ENCODE peak calls at places on chromosome 18, in four cellular contexts. J, S, E and A are unnamed samples.

GRCh38 chr18:44182363-44182762 is 498.3 kb upstream of the SETBP1 start:
- DNase-seq in J (peak), S (no peak), E (no peak), A (no peak)

GRCh38 chr18:80192653-80193385 is 54.5 kb downstream of the PARD6G start:
- DNase-seq in J (no peak), S (no peak), E (no peak), A (no peak)

GRCh38 chr18:25349131-25349925 is 2.6 kb downstream of the ZNF521 start:
- DNase-seq in J (no peak), S (no peak), E (peak), A (no peak)

GRCh38 chr18:32389868-32390267 is 80.8 kb downstream of the GAREM1 start:
- DNase-seq in J (no peak), S (no peak), E (no peak), A (peak)

GRCh38 chr18:67731853-67732252 is 215.3 kb upstream of the DSEL start:
- DNase-seq in J (no peak), S (no peak), E (peak), A (no peak)

GRCh38 chr18:421236-422155 is 79.0 kb downstream of the COLEC12 start:
- DNase-seq in J (no peak), S (no peak), E (peak), A (peak)

GRCh38 chr18:79644666-79645057 is 34.9 kb upstream of the CTDP1 start:
- DNase-seq in J (no peak), S (no peak), E (peak), A (no peak)

GRCh38 chr18:23908827-23909226 is 105.7 kb upstream of the TTC39C start:
- DNase-seq in J (no peak), S (no peak), E (no peak), A (no peak)

GRCh38 chr18:76977108-76977621 is 154.8 kb downstream of the ZNF236 start:
- DNase-seq in J (no peak), S (no peak), E (no peak), A (no peak)

GRCh38 chr18:78975699-78976098 is 3.9 kb upstream of the SALL3 start:
- DNase-seq in J (no peak), S (no peak), E (no peak), A (no peak)

GRCh38 chr18:14959550-14959949 is 211.6 kb downstream of the ANKRD30B start:
- DNase-seq in J (no peak), S (no peak), E (no peak), A (no peak)

GRCh38 chr18:35588122-35588521 is 6.6 kb downstream of the GALNT1 start:
- DNase-seq in J (no peak), S (no peak), E (no peak), A (no peak)

GRCh38 chr18:35590935-35591334 is 9.4 kb downstream of the GALNT1 start:
- DNase-seq in J (no peak), S (no peak), E (peak), A (no peak)

GRCh38 chr18:35592298-35592697 is 10.8 kb downstream of the GALNT1 start:
- DNase-seq in J (no peak), S (no peak), E (no peak), A (no peak)

GRCh38 chr18:35585608-35586007 is 4.1 kb downstream of the GALNT1 start:
- DNase-seq in J (no peak), S (no peak), E (no peak), A (no peak)

DNA sequence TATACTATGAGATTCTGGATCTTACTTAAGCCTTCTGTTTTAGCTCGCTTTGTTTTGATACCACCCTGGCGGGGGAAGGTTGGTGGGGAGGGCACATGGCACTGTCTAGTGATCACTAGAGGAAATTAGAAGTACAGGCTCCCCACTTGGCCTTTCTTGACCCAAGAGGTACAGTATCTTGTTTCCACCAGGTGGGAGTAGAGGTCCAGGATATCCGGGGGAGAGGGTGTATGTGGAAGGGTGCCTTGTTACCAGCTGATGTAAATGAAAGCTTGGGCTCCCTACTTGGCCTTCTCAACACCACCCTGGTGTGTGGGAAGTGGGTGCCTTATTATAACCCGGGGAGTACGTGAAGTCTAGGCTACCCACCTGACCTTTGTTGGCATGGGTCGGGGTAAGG is 7.5 kb downstream of the GALNT1 start:
- DNase-seq in J (no peak), S (no peak), E (no peak), A (no peak)
- H3K27ac ChIP-seq in J (no peak), S (no peak), E (no peak), A (no peak)

GRCh38 chr18:7174359-7175107 is 56.4 kb upstream of the LRRC30 start:
- DNase-seq in J (no peak), S (no peak), E (no peak), A (peak)

GRCh38 chr18:7170292-7170691 is 52.7 kb upstream of the LAMA1 start:
- DNase-seq in J (no peak), S (no peak), E (no peak), A (no peak)

GRCh38 chr18:7169601-7170000 is 52.0 kb upstream of the LAMA1 start:
- DNase-seq in J (no peak), S (no peak), E (no peak), A (no peak)

GRCh38 chr18:7173216-7173615 is 55.6 kb upstream of the LAMA1 start:
- DNase-seq in J (no peak), S (no peak), E (no peak), A (no peak)

GRCh38 chr18:7172611-7173010 is 55.0 kb upstream of the LAMA1 start:
- DNase-seq in J (no peak), S (no peak), E (no peak), A (no peak)
- TF ChIP-seq POLR2A in J (no peak), S (no peak), E (no peak), A (no peak)

GRCh38 chr18:69808399-69808798 is 139.3 kb downstream of the CD226 start:
- DNase-seq in J (no peak), S (no peak), E (no peak), A (no peak)

GRCh38 chr18:69814861-69815385 is 132.8 kb downstream of the CD226 start:
- DNase-seq in J (no peak), S (no peak), E (no peak), A (no peak)

GRCh38 chr18:69817335-69817935 is 130.2 kb downstream of the CD226 start:
- DNase-seq in J (no peak), S (no peak), E (peak), A (no peak)

GRCh38 chr18:69819460-69819859 is 128.2 kb downstream of the CD226 start:
- DNase-seq in J (no peak), S (no peak), E (no peak), A (no peak)

GRCh38 chr18:69813559-69813958 is 134.1 kb downstream of the CD226 start:
- DNase-seq in J (no peak), S (no peak), E (no peak), A (no peak)
- H3K27ac ChIP-seq in J (no peak), S (no peak), E (no peak), A (no peak)

GRCh38 chr18:12703714-12704113 is 872 bp downstream of the PSMG2 start:
- DNase-seq in J (no peak), S (no peak), E (peak), A (no peak)

GRCh38 chr18:12701161-12701560 is 1.4 kb downstream of the CEP76 start:
- DNase-seq in J (no peak), S (no peak), E (peak), A (no peak)

GRCh38 chr18:12699747-12700146 is 2.8 kb downstream of the CEP76 start:
- DNase-seq in J (no peak), S (no peak), E (no peak), A (no peak)

GRCh38 chr18:12703096-12703567 is 290 bp downstream of the PSMG2 start:
- DNase-seq in J (no peak), S (no peak), E (no peak), A (no peak)

GRCh38 chr18:12702221-12703095 is at the start of the genes CEP76 and PSMG2:
- DNase-seq in J (peak), S (peak), E (peak), A (peak)
- TF ChIP-seq POLR2A in J (peak), S (no peak), E (peak), A (peak)

GRCh38 chr18:13374096-13374467 is 155.5 kb downstream of the LDLRAD4 start:
- DNase-seq in J (no peak), S (no peak), E (no peak), A (no peak)
- H3K27ac ChIP-seq in J (no peak), S (no peak), E (no peak), A (no peak)

GRCh38 chr18:62324917-62325805 is at the start of gene TNFRSF11A:
- DNase-seq in J (peak), S (no peak), E (no peak), A (peak)
- TF ChIP-seq POLR2A in J (no peak), S (no peak), E (no peak), A (no peak)

GRCh38 chr18:2413352-2413751 is 158.0 kb downstream of the METTL4 start:
- DNase-seq in J (no peak), S (no peak), E (no peak), A (no peak)
- H3K27ac ChIP-seq in J (no peak), S (no peak), E (no peak), A (no peak)